ENCODE peak calls at places on chromosomes 11 and 22, in nine cellular contexts. U is body of pancreas, I is transverse colon, E is stomach, B is HCT116, F is heart left ventricle, T is GM12891, X is esophagus squamous epithelium, C is NB4. Z is an unnamed sample.

GRCh38 chr11:131356201-131356600 is 14.2 kb upstream of the NTM start:
- DNase-seq in U (no peak), I (no peak), E (no peak), B (no peak), F (no peak), T (no peak), X (no peak), C (no peak), Z (no peak)

GRCh38 chr11:10805741-10806140 is 3.0 kb downstream of the EIF4G2 start:
- DNase-seq in U (no peak), I (no peak), E (no peak), B (no peak), F (no peak), T (no peak), X (no peak), C (no peak), Z (no peak)

GRCh38 chr11:58574851-58575250 is 805 bp downstream of the LPXN start:
- DNase-seq in U (no peak), I (no peak), E (no peak), B (no peak), F (no peak), T (no peak), X (no peak), C (no peak), Z (no peak)

GRCh38 chr11:723120-723883 is 17.3 kb downstream of the EPS8L2 start:
- DNase-seq in U (no peak), I (peak), E (no peak), B (no peak), F (no peak), T (no peak), X (no peak), C (peak), Z (peak)

GRCh38 chr11:92251980-92252379 is 27.4 kb downstream of the FAT3 start:
- DNase-seq in U (no peak), I (no peak), E (no peak), B (no peak), F (no peak), T (no peak), X (no peak), C (no peak), Z (no peak)

GRCh38 chr22:42752912-42753311 is 32.2 kb upstream of the A4GALT start:
- DNase-seq in U (no peak), I (no peak), E (no peak), B (no peak), F (no peak), T (no peak), X (no peak), C (no peak), Z (no peak)

GRCh38 chr11:408154-409007 is 6.4 kb downstream of the SIGIRR start:
- DNase-seq in U (no peak), I (no peak), E (no peak), B (no peak), F (no peak), T (no peak), X (no peak), C (no peak), Z (no peak)

GRCh38 chr22:37843746-37844089 is 416 bp downstream of the ANKRD54 start:
- DNase-seq in U (no peak), I (peak), E (no peak), B (no peak), F (no peak), T (peak), X (no peak), C (no peak), Z (peak)

GRCh38 chr11:121634889-121635288 is 182.1 kb upstream of the SORL1-AS1 start:
- DNase-seq in U (no peak), I (no peak), E (no peak), B (no peak), F (no peak), T (no peak), X (no peak), C (peak), Z (no peak)

GRCh38 chr11:17286332-17286731 is 9.8 kb downstream of the NUCB2 start:
- DNase-seq in U (no peak), I (no peak), E (no peak), B (no peak), F (no peak), T (no peak), X (no peak), C (no peak), Z (no peak)

GRCh38 chr11:57403176-57404147 is 13.0 kb upstream of the PRG2 start:
- DNase-seq in U (no peak), I (no peak), E (no peak), B (no peak), F (no peak), T (no peak), X (no peak), C (no peak), Z (no peak)

DNA sequence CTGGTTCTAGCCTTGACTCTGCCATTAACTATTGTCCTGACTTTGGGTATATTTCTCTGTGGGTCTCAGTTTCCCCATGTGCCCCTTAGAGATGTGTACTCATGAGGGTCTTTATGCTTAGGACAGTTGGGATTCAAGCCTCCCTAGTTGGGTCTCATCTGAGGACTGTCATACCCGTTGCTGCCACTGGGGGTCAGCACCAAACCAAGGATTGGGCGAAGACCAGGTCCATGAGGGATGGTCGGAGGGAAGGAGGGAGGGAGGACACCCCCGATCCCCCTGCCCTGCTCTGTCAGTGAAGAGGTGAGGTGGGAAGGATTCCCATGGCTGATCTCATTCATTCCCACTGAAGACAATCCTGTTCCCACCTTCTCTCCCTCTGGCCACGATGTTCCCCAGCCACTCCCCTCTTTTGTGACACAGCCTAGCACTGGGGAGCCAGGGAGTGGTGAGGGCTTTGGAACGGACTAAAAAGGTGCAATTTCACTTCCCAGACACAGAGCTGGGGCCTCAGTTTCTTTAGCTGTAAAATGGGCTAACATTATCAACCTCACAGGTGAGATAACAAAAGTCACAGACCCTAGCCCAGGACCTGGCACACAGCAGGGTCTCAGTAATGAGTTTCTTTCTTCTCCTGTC is 12.4 kb upstream of the KLHL35 start:
- DNase-seq in U (peak), I (peak), E (peak), B (peak), F (peak), T (peak), X (peak), C (peak), Z (peak)
- TF ChIP-seq POLR2A in U (no peak), I (no peak), E (no peak), B (no peak), F (no peak), T (no peak), X (no peak), C (no peak), Z (no peak)

DNA sequence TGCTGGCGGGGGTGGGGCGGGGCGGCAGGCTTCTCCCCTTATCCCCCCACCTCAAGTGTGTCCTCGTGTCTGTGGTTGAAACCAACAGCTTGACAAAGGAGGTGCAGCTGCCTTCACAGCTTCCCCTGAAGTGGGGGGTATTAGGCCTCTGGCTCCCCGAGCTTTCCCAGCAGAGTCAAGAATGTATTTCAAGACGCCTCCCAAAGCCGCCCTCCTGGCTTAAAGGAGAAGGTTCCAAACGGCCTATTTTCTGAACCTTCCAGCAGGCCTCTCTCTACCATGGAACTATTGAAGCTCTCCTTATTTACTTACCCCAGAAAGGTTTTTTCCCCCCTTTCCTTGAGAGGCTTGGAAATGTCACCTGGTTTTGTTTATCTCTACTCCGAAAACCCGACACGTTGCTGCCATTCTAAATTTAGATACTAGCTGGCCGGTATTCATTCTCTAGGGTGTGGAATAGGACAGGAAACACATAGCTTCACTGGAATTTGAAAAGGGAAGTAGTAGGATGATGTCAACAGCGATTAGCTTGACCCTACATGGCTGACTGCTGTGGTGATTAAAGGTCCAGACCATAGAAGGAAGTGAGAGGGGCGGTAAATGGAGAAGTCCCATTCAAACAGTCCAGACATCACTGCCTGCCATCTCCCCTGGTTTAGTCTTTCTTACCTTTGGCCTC is 663 bp upstream of the PICALM start:
- DNase-seq in U (no peak), I (peak), E (no peak), B (peak), F (peak), T (no peak), X (no peak), C (peak), Z (no peak)
- TF ChIP-seq POLR2A in U (no peak), I (peak), E (no peak), B (no peak), F (no peak), T (peak), X (no peak), C (peak), Z (peak)

GRCh38 chr11:65576867-65577755 is 1.3 kb downstream of the EHBP1L1 start:
- DNase-seq in U (no peak), I (peak), E (peak), B (no peak), F (peak), T (no peak), X (no peak), C (peak), Z (peak)

GRCh38 chr11:65576232-65576866 is 496 bp downstream of the EHBP1L1 start:
- DNase-seq in U (peak), I (no peak), E (no peak), B (no peak), F (peak), T (no peak), X (no peak), C (peak), Z (no peak)

GRCh38 chr11:65574147-65574962 is 1.5 kb upstream of the EHBP1L1 start:
- DNase-seq in U (peak), I (peak), E (peak), B (peak), F (peak), T (peak), X (peak), C (peak), Z (peak)

GRCh38 chr11:65574963-65575567 is 788 bp upstream of the EHBP1L1 start:
- DNase-seq in U (peak), I (peak), E (peak), B (no peak), F (peak), T (no peak), X (no peak), C (no peak), Z (peak)

GRCh38 chr11:65575568-65576231 is at the start of gene EHBP1L1:
- DNase-seq in U (peak), I (peak), E (peak), B (no peak), F (peak), T (peak), X (no peak), C (peak), Z (peak)
- TF ChIP-seq POLR2A in U (no peak), I (peak), E (no peak), B (peak), F (peak), T (peak), X (peak), C (no peak), Z (peak)

GRCh38 chr11:65787649-65788622 is 1.1 kb downstream of the OVOL1 start:
- DNase-seq in U (peak), I (peak), E (peak), B (no peak), F (no peak), T (no peak), X (no peak), C (no peak), Z (no peak)

GRCh38 chr11:65782816-65783228 is 2.0 kb upstream of the AP5B1 start:
- DNase-seq in U (no peak), I (peak), E (no peak), B (no peak), F (no peak), T (no peak), X (no peak), C (no peak), Z (no peak)

GRCh38 chr11:65786008-65786785 is 666 bp upstream of the OVOL1 start:
- DNase-seq in U (no peak), I (no peak), E (peak), B (no peak), F (no peak), T (no peak), X (no peak), C (no peak), Z (no peak)

GRCh38 chr11:65786786-65787636 is at the start of gene OVOL1:
- DNase-seq in U (peak), I (peak), E (peak), B (peak), F (no peak), T (no peak), X (no peak), C (no peak), Z (no peak)

GRCh38 chr11:65785329-65786007 is 1.4 kb upstream of the OVOL1 start:
- DNase-seq in U (no peak), I (no peak), E (no peak), B (no peak), F (no peak), T (no peak), X (no peak), C (no peak), Z (no peak)
- TF ChIP-seq POLR2A in U (no peak), I (no peak), E (no peak), B (no peak), F (no peak), T (no peak), X (no peak), C (no peak), Z (no peak)

GRCh38 chr11:79066456-79067354 is 374.1 kb downstream of the TENM4 start:
- DNase-seq in U (no peak), I (no peak), E (no peak), B (no peak), F (no peak), T (no peak), X (no peak), C (no peak), Z (no peak)
- TF ChIP-seq POLR2A in U (no peak), I (no peak), E (no peak), B (no peak), F (no peak), T (no peak), X (no peak), C (no peak), Z (no peak)

GRCh38 chr11:65506316-65506769 is 7.5 kb downstream of the MALAT1 start:
- DNase-seq in U (no peak), I (no peak), E (no peak), B (no peak), F (no peak), T (no peak), X (no peak), C (peak), Z (no peak)

GRCh38 chr11:65505434-65506315 is 6.8 kb downstream of the MALAT1 start:
- DNase-seq in U (no peak), I (no peak), E (no peak), B (no peak), F (no peak), T (no peak), X (no peak), C (peak), Z (no peak)

GRCh38 chr11:65504671-65505433 is 6.0 kb downstream of the MALAT1 start:
- DNase-seq in U (no peak), I (no peak), E (no peak), B (no peak), F (no peak), T (no peak), X (no peak), C (peak), Z (no peak)

GRCh38 chr11:65503923-65504670 is 5.3 kb downstream of the MALAT1 start:
- DNase-seq in U (no peak), I (no peak), E (no peak), B (no peak), F (no peak), T (no peak), X (no peak), C (peak), Z (no peak)

DNA sequence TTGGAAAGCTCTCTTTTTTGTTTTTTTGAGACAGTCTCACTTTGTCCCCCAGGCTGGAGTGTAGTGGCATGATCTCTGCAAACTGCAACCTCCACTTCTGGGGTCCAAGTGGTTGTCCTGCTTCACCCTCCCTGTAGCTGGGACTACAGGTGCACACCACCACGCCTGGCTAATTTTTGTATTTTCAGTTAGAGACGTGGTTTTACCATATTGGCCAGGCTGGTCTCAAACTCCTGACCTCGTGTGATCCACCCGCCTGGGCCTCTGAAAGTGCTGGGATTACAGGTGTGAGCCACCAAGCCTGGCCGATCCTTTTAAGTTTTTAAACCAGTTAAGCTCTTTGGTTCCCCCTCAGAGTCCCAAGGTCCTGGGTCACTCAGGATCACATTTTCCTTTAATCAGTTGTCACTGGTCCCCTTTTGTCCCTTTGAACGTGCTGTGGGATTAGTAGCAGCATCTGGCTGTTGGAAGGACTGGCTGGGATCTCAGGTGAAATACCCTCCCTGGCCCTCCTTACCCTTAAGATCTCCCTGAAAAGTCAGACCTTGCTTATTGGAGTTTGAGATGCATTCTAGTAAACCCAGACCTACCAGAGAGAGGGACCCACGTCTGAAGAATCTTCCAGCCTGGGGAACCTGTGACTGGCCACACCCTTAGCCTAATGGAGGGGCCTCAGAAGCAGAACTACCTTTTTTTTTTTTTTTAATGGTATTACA is 8.1 kb downstream of the MALAT1 start:
- DNase-seq in U (peak), I (peak), E (peak), B (peak), F (peak), T (no peak), X (no peak), C (no peak), Z (peak)
- TF ChIP-seq POLR2A in U (peak), I (peak), E (no peak), B (peak), F (peak), T (peak), X (peak), C (peak), Z (peak)

GRCh38 chr11:95338430-95338991 is 107.5 kb upstream of the SESN3 start:
- DNase-seq in U (no peak), I (peak), E (no peak), B (no peak), F (peak), T (no peak), X (no peak), C (no peak), Z (peak)
- TF ChIP-seq POLR2A in U (no peak), I (no peak), E (no peak), B (no peak), F (no peak), T (no peak), X (no peak), C (no peak), Z (no peak)

GRCh38 chr22:41217553-41218157 is 12.5 kb downstream of the L3MBTL2 start:
- DNase-seq in U (no peak), I (peak), E (peak), B (no peak), F (peak), T (peak), X (no peak), C (peak), Z (peak)
- TF ChIP-seq POLR2A in U (no peak), I (peak), E (no peak), B (no peak), F (peak), T (no peak), X (peak), C (no peak), Z (peak)

DNA sequence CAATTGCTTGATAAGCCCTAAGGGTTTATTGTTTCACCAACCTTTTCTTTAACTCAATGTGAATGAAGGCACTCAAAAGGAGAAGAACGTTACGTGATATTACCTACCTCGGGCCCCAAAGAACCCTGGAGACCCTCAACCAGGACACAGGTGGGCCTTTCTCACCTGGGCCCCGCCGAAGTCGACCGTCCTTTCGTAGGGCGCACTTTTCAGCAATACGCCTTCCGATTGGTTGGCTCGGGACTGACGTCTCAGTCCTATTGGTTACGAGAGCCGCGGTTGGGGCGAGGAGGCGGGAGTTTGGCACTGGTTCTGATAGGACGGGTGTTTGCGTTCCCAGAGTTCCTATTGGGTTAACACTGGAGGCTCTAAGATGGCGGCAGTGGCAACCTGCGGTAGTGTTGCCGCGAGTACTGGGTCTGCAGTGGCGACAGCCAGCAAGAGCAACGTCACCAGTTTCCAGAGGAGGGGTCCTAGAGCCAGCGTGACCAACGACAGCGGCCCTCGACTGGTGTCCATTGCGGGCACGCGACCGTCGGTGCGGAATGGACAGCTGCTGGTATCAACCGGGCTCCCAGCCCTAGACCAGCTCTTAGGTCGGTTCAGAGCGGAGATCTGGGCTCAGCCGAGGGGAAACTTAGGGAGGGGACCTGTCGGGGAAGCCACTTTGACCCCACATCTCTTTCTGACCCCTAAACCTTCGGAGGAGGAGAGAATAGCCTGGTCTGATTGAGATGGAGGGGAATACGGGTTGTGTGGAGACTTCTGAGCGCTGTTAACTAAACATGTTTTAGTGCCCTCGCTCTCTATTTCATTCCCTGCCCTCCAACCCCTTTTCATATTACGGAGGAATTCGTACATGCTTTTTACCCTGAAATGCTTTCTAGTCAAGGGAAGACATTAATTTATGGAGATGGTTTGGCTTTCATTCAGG is at the start of the genes ELP4 and IMMP1L:
- DNase-seq in U (peak), I (peak), E (peak), B (peak), F (peak), T (peak), X (peak), C (peak), Z (peak)
- TF ChIP-seq POLR2A in U (peak), I (peak), E (no peak), B (peak), F (peak), T (peak), X (peak), C (peak), Z (peak)